ENCODE peak calls at places on chromosomes 4 and X, in six cellular contexts. One of them, this sample, is unnamed.

GRCh38 chr4:58359590-58359989 is 1249.4 kb upstream of the IGFBP7 start:
- DNase-seq in heart right ventricle: no peak
- DNase-seq in natural killer cell: no peak
- DNase-seq in progenitor cell of endocrine pancreas: no peak
- DNase-seq in coronary artery: no peak
- DNase-seq in A549: no peak
- DNase-seq in this sample: no peak

GRCh38 chrX:154378059-154378798 is 866 bp upstream of the EMD start:
- DNase-seq in natural killer cell: peak; percentile 39
- DNase-seq in A549: no peak
- DNase-seq in coronary artery: no peak
- DNase-seq in heart right ventricle: no peak
- DNase-seq in progenitor cell of endocrine pancreas: no peak
- DNase-seq in this sample: no peak

GRCh38 chr4:48388504-48389154 is 47.3 kb downstream of the SLAIN2 start:
- DNase-seq in coronary artery: no peak
- DNase-seq in heart right ventricle: no peak
- DNase-seq in A549: peak; percentile 1
- DNase-seq in natural killer cell: no peak
- DNase-seq in progenitor cell of endocrine pancreas: no peak
- DNase-seq in this sample: no peak

GRCh38 chr4:73859614-73860088 is 6.6 kb downstream of the PF4V1 start:
- DNase-seq in natural killer cell: no peak
- DNase-seq in heart right ventricle: no peak
- DNase-seq in A549: no peak
- DNase-seq in progenitor cell of endocrine pancreas: no peak
- DNase-seq in coronary artery: no peak
- DNase-seq in this sample: no peak

GRCh38 chrX:134601240-134601639 is 57.0 kb downstream of the PLAC1 start:
- DNase-seq in natural killer cell: no peak
- DNase-seq in heart right ventricle: no peak
- DNase-seq in progenitor cell of endocrine pancreas: no peak
- DNase-seq in A549: no peak
- DNase-seq in coronary artery: no peak
- DNase-seq in this sample: no peak

GRCh38 chr4:157204634-157205244 is 15.8 kb upstream of the GRIA2 start:
- DNase-seq in A549: peak; percentile 76
- DNase-seq in progenitor cell of endocrine pancreas: no peak
- DNase-seq in heart right ventricle: no peak
- DNase-seq in coronary artery: no peak
- DNase-seq in natural killer cell: no peak
- DNase-seq in this sample: peak; percentile 57

GRCh38 chr4:102411416-102411815 is 66.1 kb upstream of the SLC39A8 start:
- DNase-seq in natural killer cell: no peak
- DNase-seq in progenitor cell of endocrine pancreas: no peak
- DNase-seq in A549: no peak
- DNase-seq in heart right ventricle: no peak
- DNase-seq in coronary artery: no peak
- DNase-seq in this sample: no peak

GRCh38 chr4:2044542-2045517 is 14.3 kb upstream of the NAT8L start:
- DNase-seq in natural killer cell: no peak
- DNase-seq in A549: no peak
- DNase-seq in coronary artery: no peak
- DNase-seq in heart right ventricle: no peak
- DNase-seq in progenitor cell of endocrine pancreas: no peak
- DNase-seq in this sample: peak; percentile 29

GRCh38 chr4:40223343-40223742 is 26.5 kb downstream of the RHOH start:
- DNase-seq in progenitor cell of endocrine pancreas: no peak
- DNase-seq in natural killer cell: no peak
- DNase-seq in A549: no peak
- DNase-seq in heart right ventricle: no peak
- DNase-seq in coronary artery: no peak
- DNase-seq in this sample: no peak

GRCh38 chr4:2287594-2287915 is 25.6 kb upstream of the MXD4 start:
- DNase-seq in heart right ventricle: no peak
- DNase-seq in progenitor cell of endocrine pancreas: no peak
- DNase-seq in natural killer cell: no peak
- DNase-seq in A549: no peak
- DNase-seq in coronary artery: no peak
- DNase-seq in this sample: no peak

GRCh38 chr4:148310756-148311155 is 131.5 kb downstream of the NR3C2 start:
- DNase-seq in A549: no peak
- DNase-seq in heart right ventricle: no peak
- DNase-seq in progenitor cell of endocrine pancreas: no peak
- DNase-seq in natural killer cell: no peak
- DNase-seq in coronary artery: no peak
- DNase-seq in this sample: no peak

GRCh38 chr4:32000846-32001488 is 1280.8 kb downstream of the PCDH7 start:
- DNase-seq in A549: no peak
- DNase-seq in progenitor cell of endocrine pancreas: no peak
- DNase-seq in natural killer cell: no peak
- DNase-seq in coronary artery: no peak
- DNase-seq in heart right ventricle: no peak
- DNase-seq in this sample: no peak

GRCh38 chrX:135410861-135411627 is 10.7 kb upstream of the SMIM10L2A start:
- DNase-seq in heart right ventricle: no peak
- DNase-seq in progenitor cell of endocrine pancreas: no peak
- DNase-seq in A549: no peak
- DNase-seq in coronary artery: no peak
- DNase-seq in natural killer cell: no peak
- DNase-seq in this sample: no peak

GRCh38 chr4:139191373-139191772 is 14.4 kb upstream of the ELF2 start:
- DNase-seq in natural killer cell: no peak
- DNase-seq in A549: no peak
- DNase-seq in progenitor cell of endocrine pancreas: no peak
- DNase-seq in heart right ventricle: no peak
- DNase-seq in coronary artery: no peak
- DNase-seq in this sample: no peak

GRCh38 chr4:73844352-73844751 is 7.9 kb downstream of the CXCL6 start:
- DNase-seq in progenitor cell of endocrine pancreas: no peak
- DNase-seq in A549: peak; percentile 36
- DNase-seq in heart right ventricle: no peak
- DNase-seq in coronary artery: no peak
- DNase-seq in natural killer cell: no peak
- DNase-seq in this sample: no peak

GRCh38 chrX:1418901-1419544 is 27.1 kb upstream of the SLC25A6 start:
- DNase-seq in A549: no peak
- DNase-seq in progenitor cell of endocrine pancreas: no peak
- DNase-seq in coronary artery: no peak
- DNase-seq in heart right ventricle: no peak
- DNase-seq in natural killer cell: no peak
- DNase-seq in this sample: no peak

GRCh38 chrX:47101206-47101605 is 23.0 kb downstream of the RGN start:
- DNase-seq in coronary artery: no peak
- DNase-seq in natural killer cell: no peak
- DNase-seq in A549: no peak
- DNase-seq in heart right ventricle: no peak
- DNase-seq in progenitor cell of endocrine pancreas: no peak
- DNase-seq in this sample: no peak

GRCh38 chr4:128068927-128069326 is 7.8 kb downstream of the LARP1B start:
- DNase-seq in A549: peak; percentile 72
- DNase-seq in progenitor cell of endocrine pancreas: no peak
- DNase-seq in heart right ventricle: no peak
- DNase-seq in natural killer cell: no peak
- DNase-seq in coronary artery: no peak
- DNase-seq in this sample: no peak

GRCh38 chr4:61817071-61817470 is 616.9 kb downstream of the ADGRL3 start:
- DNase-seq in heart right ventricle: no peak
- DNase-seq in coronary artery: no peak
- DNase-seq in A549: no peak
- DNase-seq in progenitor cell of endocrine pancreas: no peak
- DNase-seq in natural killer cell: no peak
- DNase-seq in this sample: no peak

GRCh38 chr4:19486400-19486799 is 765.3 kb upstream of the SLIT2 start:
- DNase-seq in natural killer cell: no peak
- DNase-seq in A549: no peak
- DNase-seq in heart right ventricle: no peak
- DNase-seq in progenitor cell of endocrine pancreas: no peak
- DNase-seq in coronary artery: no peak
- DNase-seq in this sample: no peak

GRCh38 chr4:2954358-2955185 is 8.6 kb downstream of the NOP14 start:
- DNase-seq in A549: peak; percentile 50
- DNase-seq in natural killer cell: no peak
- DNase-seq in progenitor cell of endocrine pancreas: no peak
- DNase-seq in heart right ventricle: no peak
- DNase-seq in coronary artery: peak; percentile 45
- DNase-seq in this sample: peak; percentile 71

GRCh38 chr4:15182600-15183222 is 180.4 kb downstream of the CPEB2 start:
- DNase-seq in heart right ventricle: no peak
- DNase-seq in natural killer cell: no peak
- DNase-seq in progenitor cell of endocrine pancreas: no peak
- DNase-seq in coronary artery: no peak
- DNase-seq in A549: no peak
- DNase-seq in this sample: no peak

GRCh38 chrX:24347871-24348270 is 12.6 kb upstream of the SUPT20HL1 start:
- DNase-seq in progenitor cell of endocrine pancreas: no peak
- DNase-seq in coronary artery: no peak
- DNase-seq in natural killer cell: no peak
- DNase-seq in A549: no peak
- DNase-seq in heart right ventricle: no peak
- DNase-seq in this sample: no peak

GRCh38 chrX:111180750-111181240 is 84.8 kb downstream of the PAK3 start:
- DNase-seq in progenitor cell of endocrine pancreas: no peak
- DNase-seq in A549: no peak
- DNase-seq in natural killer cell: no peak
- DNase-seq in heart right ventricle: no peak
- DNase-seq in coronary artery: no peak
- DNase-seq in this sample: no peak

GRCh38 chrX:134896194-134896593 is 94.6 kb upstream of the SMIM10 start:
- DNase-seq in natural killer cell: no peak
- DNase-seq in coronary artery: no peak
- DNase-seq in heart right ventricle: no peak
- DNase-seq in A549: no peak
- DNase-seq in progenitor cell of endocrine pancreas: no peak
- DNase-seq in this sample: no peak

GRCh38 chr4:11976726-11977263 is 548.1 kb upstream of the HS3ST1 start:
- DNase-seq in coronary artery: no peak
- DNase-seq in natural killer cell: no peak
- DNase-seq in progenitor cell of endocrine pancreas: no peak
- DNase-seq in A549: no peak
- DNase-seq in heart right ventricle: no peak
- DNase-seq in this sample: no peak

GRCh38 chr4:88037447-88037846 is 30.0 kb downstream of the PKD2 start:
- DNase-seq in A549: no peak
- DNase-seq in natural killer cell: no peak
- DNase-seq in progenitor cell of endocrine pancreas: no peak
- DNase-seq in heart right ventricle: no peak
- DNase-seq in coronary artery: no peak
- DNase-seq in this sample: no peak

GRCh38 chr4:88035292-88035691 is 27.9 kb downstream of the PKD2 start:
- DNase-seq in A549: no peak
- DNase-seq in coronary artery: no peak
- DNase-seq in progenitor cell of endocrine pancreas: no peak
- DNase-seq in heart right ventricle: no peak
- DNase-seq in natural killer cell: no peak
- DNase-seq in this sample: no peak

GRCh38 chr4:88029556-88029955 is 22.1 kb downstream of the PKD2 start:
- DNase-seq in A549: no peak
- DNase-seq in progenitor cell of endocrine pancreas: no peak
- DNase-seq in heart right ventricle: no peak
- DNase-seq in coronary artery: no peak
- DNase-seq in natural killer cell: no peak
- DNase-seq in this sample: no peak

GRCh38 chr4:88030565-88031310 is 23.3 kb downstream of the PKD2 start:
- DNase-seq in heart right ventricle: no peak
- DNase-seq in progenitor cell of endocrine pancreas: no peak
- DNase-seq in coronary artery: no peak
- DNase-seq in natural killer cell: no peak
- DNase-seq in A549: no peak
- DNase-seq in this sample: no peak

GRCh38 chr4:88033309-88033708 is 25.9 kb downstream of the PKD2 start:
- DNase-seq in A549: peak; percentile 68
- DNase-seq in heart right ventricle: peak; percentile 54
- DNase-seq in coronary artery: no peak
- DNase-seq in natural killer cell: no peak
- DNase-seq in progenitor cell of endocrine pancreas: peak; percentile 20
- DNase-seq in this sample: peak; percentile 54
- TF ChIP-seq CTCF in A549: peak; percentile 68
- TF ChIP-seq CTCF in heart right ventricle: peak; percentile 68
- TF ChIP-seq CTCF in coronary artery: peak; percentile 37
- TF ChIP-seq CTCF in natural killer cell: peak; percentile 63
- TF ChIP-seq CTCF in progenitor cell of endocrine pancreas: peak; percentile 80
- TF ChIP-seq CTCF in this sample: peak; percentile 62

GRCh38 chrX:30618160-30618765 is 35.0 kb upstream of the GK start:
- DNase-seq in progenitor cell of endocrine pancreas: no peak
- DNase-seq in heart right ventricle: no peak
- DNase-seq in A549: peak; percentile 26
- DNase-seq in natural killer cell: no peak
- DNase-seq in coronary artery: no peak
- DNase-seq in this sample: peak; percentile 20
- TF ChIP-seq CTCF in progenitor cell of endocrine pancreas: peak; percentile 8
- TF ChIP-seq CTCF in heart right ventricle: peak; percentile 25
- TF ChIP-seq CTCF in A549: no peak
- TF ChIP-seq CTCF in natural killer cell: no peak
- TF ChIP-seq CTCF in coronary artery: no peak
- TF ChIP-seq CTCF in this sample: no peak

DNA sequence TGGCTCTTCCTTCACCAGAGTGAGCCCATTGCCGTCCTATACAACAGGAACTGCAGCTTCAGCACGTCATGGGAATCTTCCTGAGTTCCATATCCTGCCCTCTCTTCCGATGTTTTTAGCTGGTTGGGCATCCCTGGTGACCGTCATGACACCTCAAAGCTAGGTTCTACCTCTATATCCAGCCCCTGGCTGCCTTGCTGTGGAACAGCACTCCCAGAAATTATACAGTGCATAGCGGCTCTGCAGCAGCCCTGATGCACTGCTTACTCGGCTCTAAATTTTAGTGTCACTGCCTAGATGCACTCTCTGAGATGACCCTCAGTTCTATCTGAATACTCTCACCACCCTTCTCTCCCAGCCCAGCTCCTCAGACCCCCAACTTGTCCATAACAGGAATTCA is 44.3 kb downstream of the ARHGEF38 start:
- DNase-seq in heart right ventricle: no peak
- DNase-seq in natural killer cell: no peak
- DNase-seq in progenitor cell of endocrine pancreas: no peak
- DNase-seq in A549: no peak
- DNase-seq in coronary artery: no peak
- DNase-seq in this sample: no peak
- TF ChIP-seq CTCF in heart right ventricle: no peak
- TF ChIP-seq CTCF in natural killer cell: no peak
- TF ChIP-seq CTCF in progenitor cell of endocrine pancreas: no peak
- TF ChIP-seq CTCF in A549: no peak
- TF ChIP-seq CTCF in coronary artery: no peak
- TF ChIP-seq CTCF in this sample: no peak

GRCh38 chr4:171719691-171720090 is 93.5 kb upstream of the GALNTL6 start:
- DNase-seq in natural killer cell: no peak
- DNase-seq in A549: no peak
- DNase-seq in progenitor cell of endocrine pancreas: no peak
- DNase-seq in heart right ventricle: no peak
- DNase-seq in coronary artery: no peak
- DNase-seq in this sample: no peak
- TF ChIP-seq CTCF in natural killer cell: no peak
- TF ChIP-seq CTCF in A549: no peak
- TF ChIP-seq CTCF in progenitor cell of endocrine pancreas: no peak
- TF ChIP-seq CTCF in heart right ventricle: no peak
- TF ChIP-seq CTCF in coronary artery: no peak
- TF ChIP-seq CTCF in this sample: no peak

GRCh38 chr4:153232768-153233167 is 28.5 kb downstream of the TRIM2 start:
- DNase-seq in coronary artery: no peak
- DNase-seq in heart right ventricle: peak; percentile 66
- DNase-seq in progenitor cell of endocrine pancreas: no peak
- DNase-seq in A549: peak; percentile 17
- DNase-seq in natural killer cell: no peak
- DNase-seq in this sample: no peak
- TF ChIP-seq CTCF in coronary artery: no peak
- TF ChIP-seq CTCF in heart right ventricle: peak; percentile 32
- TF ChIP-seq CTCF in progenitor cell of endocrine pancreas: peak; percentile 45
- TF ChIP-seq CTCF in A549: no peak
- TF ChIP-seq CTCF in natural killer cell: no peak
- TF ChIP-seq CTCF in this sample: no peak

GRCh38 chrX:74291964-74292891 is 11.8 kb upstream of the ZCCHC13 start:
- DNase-seq in A549: peak; percentile 95
- DNase-seq in heart right ventricle: peak; percentile 86
- DNase-seq in coronary artery: peak; percentile 91
- DNase-seq in natural killer cell: peak; percentile 65
- DNase-seq in progenitor cell of endocrine pancreas: peak; percentile 54
- DNase-seq in this sample: peak; percentile 78
- TF ChIP-seq CTCF in A549: peak; percentile 17
- TF ChIP-seq CTCF in heart right ventricle: peak; percentile 19
- TF ChIP-seq CTCF in coronary artery: no peak
- TF ChIP-seq CTCF in natural killer cell: no peak
- TF ChIP-seq CTCF in progenitor cell of endocrine pancreas: peak; percentile 25
- TF ChIP-seq CTCF in this sample: peak; percentile 7

This sample was measured in GM13976.